ENCODE peak calls at places on chromosomes 12 and 14, in nine cellular contexts. One of them, this sample, is unnamed.

GRCh38 chr12:89671469-89671868 is 37.2 kb downstream of the ATP2B1 start:
- DNase-seq in NCI-H524: no peak
- DNase-seq in fibroblast of mammary gland: peak
- DNase-seq in ascending aorta: no peak
- DNase-seq in stimulated activated CD4-positive, alpha-beta T cell treated with anti-CD3 and anti-CD28 coated beads, Interleukin-4, amount 100 ng/mL, for 1 hour: no peak
- DNase-seq in GM23338: peak
- DNase-seq in NCI-H1436: no peak
- DNase-seq in nephron progenitor cell: no peak
- DNase-seq in AG09309: peak
- DNase-seq in this sample: no peak

GRCh38 chr14:37056473-37056872 is 115.9 kb downstream of the SLC25A21 start:
- DNase-seq in NCI-H524: no peak
- DNase-seq in fibroblast of mammary gland: peak
- DNase-seq in ascending aorta: no peak
- DNase-seq in stimulated activated CD4-positive, alpha-beta T cell treated with anti-CD3 and anti-CD28 coated beads, Interleukin-4, amount 100 ng/mL, for 1 hour: no peak
- DNase-seq in GM23338: peak
- DNase-seq in NCI-H1436: no peak
- DNase-seq in nephron progenitor cell: no peak
- DNase-seq in AG09309: no peak
- DNase-seq in this sample: no peak

GRCh38 chr12:117538032-117538690 is 176.7 kb upstream of the NOS1 start:
- DNase-seq in NCI-H524: no peak
- DNase-seq in fibroblast of mammary gland: no peak
- DNase-seq in ascending aorta: no peak
- DNase-seq in stimulated activated CD4-positive, alpha-beta T cell treated with anti-CD3 and anti-CD28 coated beads, Interleukin-4, amount 100 ng/mL, for 1 hour: no peak
- DNase-seq in GM23338: no peak
- DNase-seq in NCI-H1436: no peak
- DNase-seq in nephron progenitor cell: no peak
- DNase-seq in AG09309: no peak
- DNase-seq in this sample: no peak

GRCh38 chr14:102020058-102020971 is 55.9 kb downstream of the DYNC1H1 start:
- DNase-seq in NCI-H524: peak
- DNase-seq in fibroblast of mammary gland: peak
- DNase-seq in ascending aorta: no peak
- DNase-seq in stimulated activated CD4-positive, alpha-beta T cell treated with anti-CD3 and anti-CD28 coated beads, Interleukin-4, amount 100 ng/mL, for 1 hour: peak
- DNase-seq in GM23338: no peak
- DNase-seq in NCI-H1436: no peak
- DNase-seq in nephron progenitor cell: no peak
- DNase-seq in AG09309: peak
- DNase-seq in this sample: peak

GRCh38 chr12:105773501-105773900 is 365.3 kb downstream of the NUAK1 start:
- DNase-seq in NCI-H524: no peak
- DNase-seq in fibroblast of mammary gland: no peak
- DNase-seq in ascending aorta: no peak
- DNase-seq in stimulated activated CD4-positive, alpha-beta T cell treated with anti-CD3 and anti-CD28 coated beads, Interleukin-4, amount 100 ng/mL, for 1 hour: no peak
- DNase-seq in GM23338: no peak
- DNase-seq in NCI-H1436: no peak
- DNase-seq in nephron progenitor cell: no peak
- DNase-seq in AG09309: no peak
- DNase-seq in this sample: no peak

GRCh38 chr12:65510584-65511050 is 232.1 kb downstream of the MSRB3 start:
- DNase-seq in NCI-H524: no peak
- DNase-seq in fibroblast of mammary gland: peak
- DNase-seq in ascending aorta: no peak
- DNase-seq in stimulated activated CD4-positive, alpha-beta T cell treated with anti-CD3 and anti-CD28 coated beads, Interleukin-4, amount 100 ng/mL, for 1 hour: no peak
- DNase-seq in GM23338: peak
- DNase-seq in NCI-H1436: no peak
- DNase-seq in nephron progenitor cell: peak
- DNase-seq in AG09309: no peak
- DNase-seq in this sample: no peak

GRCh38 chr14:105317546-105317945 is 3.0 kb downstream of the PACS2 start:
- DNase-seq in NCI-H524: no peak
- DNase-seq in fibroblast of mammary gland: peak
- DNase-seq in ascending aorta: no peak
- DNase-seq in stimulated activated CD4-positive, alpha-beta T cell treated with anti-CD3 and anti-CD28 coated beads, Interleukin-4, amount 100 ng/mL, for 1 hour: no peak
- DNase-seq in GM23338: no peak
- DNase-seq in NCI-H1436: no peak
- DNase-seq in nephron progenitor cell: no peak
- DNase-seq in AG09309: no peak
- DNase-seq in this sample: no peak

GRCh38 chr14:77607741-77608302 is 8.6 kb downstream of the SPTLC2 start:
- DNase-seq in NCI-H524: no peak
- DNase-seq in fibroblast of mammary gland: no peak
- DNase-seq in ascending aorta: no peak
- DNase-seq in stimulated activated CD4-positive, alpha-beta T cell treated with anti-CD3 and anti-CD28 coated beads, Interleukin-4, amount 100 ng/mL, for 1 hour: no peak
- DNase-seq in GM23338: peak
- DNase-seq in NCI-H1436: no peak
- DNase-seq in nephron progenitor cell: peak
- DNase-seq in AG09309: no peak
- DNase-seq in this sample: peak

GRCh38 chr12:119843100-119843499 is 34.0 kb downstream of the CIT start:
- DNase-seq in NCI-H524: peak
- DNase-seq in fibroblast of mammary gland: peak
- DNase-seq in ascending aorta: no peak
- DNase-seq in stimulated activated CD4-positive, alpha-beta T cell treated with anti-CD3 and anti-CD28 coated beads, Interleukin-4, amount 100 ng/mL, for 1 hour: no peak
- DNase-seq in GM23338: no peak
- DNase-seq in NCI-H1436: no peak
- DNase-seq in nephron progenitor cell: no peak
- DNase-seq in AG09309: no peak
- DNase-seq in this sample: no peak

GRCh38 chr12:46450279-46450748 is 77.7 kb upstream of the SLC38A2 start:
- DNase-seq in NCI-H524: no peak
- DNase-seq in fibroblast of mammary gland: no peak
- DNase-seq in ascending aorta: peak
- DNase-seq in stimulated activated CD4-positive, alpha-beta T cell treated with anti-CD3 and anti-CD28 coated beads, Interleukin-4, amount 100 ng/mL, for 1 hour: no peak
- DNase-seq in GM23338: no peak
- DNase-seq in NCI-H1436: no peak
- DNase-seq in nephron progenitor cell: no peak
- DNase-seq in AG09309: no peak
- DNase-seq in this sample: no peak

GRCh38 chr14:31336646-31337045 is 83.7 kb downstream of the HEATR5A start:
- DNase-seq in NCI-H524: peak
- DNase-seq in fibroblast of mammary gland: peak
- DNase-seq in ascending aorta: no peak
- DNase-seq in stimulated activated CD4-positive, alpha-beta T cell treated with anti-CD3 and anti-CD28 coated beads, Interleukin-4, amount 100 ng/mL, for 1 hour: no peak
- DNase-seq in GM23338: no peak
- DNase-seq in NCI-H1436: no peak
- DNase-seq in nephron progenitor cell: no peak
- DNase-seq in AG09309: no peak
- DNase-seq in this sample: no peak

GRCh38 chr14:73491256-73491976 is 683 bp downstream of the RIOX1 start:
- DNase-seq in NCI-H524: peak
- DNase-seq in fibroblast of mammary gland: peak
- DNase-seq in ascending aorta: no peak
- DNase-seq in stimulated activated CD4-positive, alpha-beta T cell treated with anti-CD3 and anti-CD28 coated beads, Interleukin-4, amount 100 ng/mL, for 1 hour: peak
- DNase-seq in GM23338: peak
- DNase-seq in NCI-H1436: peak
- DNase-seq in nephron progenitor cell: peak
- DNase-seq in AG09309: no peak
- DNase-seq in this sample: peak

GRCh38 chr12:132541996-132542395 is 52.0 kb downstream of the FBRSL1 start:
- DNase-seq in NCI-H524: no peak
- DNase-seq in fibroblast of mammary gland: no peak
- DNase-seq in ascending aorta: no peak
- DNase-seq in stimulated activated CD4-positive, alpha-beta T cell treated with anti-CD3 and anti-CD28 coated beads, Interleukin-4, amount 100 ng/mL, for 1 hour: no peak
- DNase-seq in GM23338: no peak
- DNase-seq in NCI-H1436: no peak
- DNase-seq in nephron progenitor cell: no peak
- DNase-seq in AG09309: no peak
- DNase-seq in this sample: no peak

GRCh38 chr12:68175566-68176033 is 16.1 kb upstream of the IFNG start:
- DNase-seq in NCI-H524: no peak
- DNase-seq in fibroblast of mammary gland: no peak
- DNase-seq in ascending aorta: no peak
- DNase-seq in stimulated activated CD4-positive, alpha-beta T cell treated with anti-CD3 and anti-CD28 coated beads, Interleukin-4, amount 100 ng/mL, for 1 hour: peak
- DNase-seq in GM23338: no peak
- DNase-seq in NCI-H1436: no peak
- DNase-seq in nephron progenitor cell: no peak
- DNase-seq in AG09309: no peak
- DNase-seq in this sample: peak

GRCh38 chr12:91690521-91690920 is 455.1 kb downstream of the BTG1 start:
- DNase-seq in NCI-H524: no peak
- DNase-seq in fibroblast of mammary gland: no peak
- DNase-seq in ascending aorta: no peak
- DNase-seq in stimulated activated CD4-positive, alpha-beta T cell treated with anti-CD3 and anti-CD28 coated beads, Interleukin-4, amount 100 ng/mL, for 1 hour: no peak
- DNase-seq in GM23338: no peak
- DNase-seq in NCI-H1436: no peak
- DNase-seq in nephron progenitor cell: no peak
- DNase-seq in AG09309: no peak
- DNase-seq in this sample: no peak

GRCh38 chr14:82432531-82432930 is 898.9 kb upstream of the SEL1L start:
- DNase-seq in NCI-H524: no peak
- DNase-seq in fibroblast of mammary gland: no peak
- DNase-seq in ascending aorta: no peak
- DNase-seq in stimulated activated CD4-positive, alpha-beta T cell treated with anti-CD3 and anti-CD28 coated beads, Interleukin-4, amount 100 ng/mL, for 1 hour: no peak
- DNase-seq in GM23338: no peak
- DNase-seq in NCI-H1436: no peak
- DNase-seq in nephron progenitor cell: no peak
- DNase-seq in AG09309: no peak
- DNase-seq in this sample: no peak

This sample was measured in naive thymus-derived CD4-positive, alpha-beta T cell.